ENCODE peak calls at places on chromosomes 1 and 21, in four cellular contexts. T is suprapubic skin, I is A549, S is transverse colon. V is an unnamed sample.

GRCh38 chr21:36097427-36098230 is 27.8 kb downstream of the CBR1 start:
- DNase-seq in S (no peak), I (no peak), T (no peak), V (no peak)

GRCh38 chr1:217315346-217315745 is 315.5 kb downstream of the GPATCH2 start:
- DNase-seq in I (no peak), S (no peak), T (no peak), V (no peak)

GRCh38 chr1:45643978-45644377 is 20.1 kb upstream of the CCDC17 start:
- DNase-seq in T (no peak), S (peak), I (no peak), V (no peak)

GRCh38 chr1:22930235-22930912 is 42.3 kb downstream of the LACTBL1 start:
- DNase-seq in I (peak), S (peak), T (peak), V (no peak)

GRCh38 chr1:54127594-54127993 is 25.2 kb downstream of the CDCP2 start:
- DNase-seq in I (no peak), S (no peak), T (no peak), V (no peak)

GRCh38 chr21:38999148-38999547 is 184.1 kb downstream of the PSMG1 start:
- DNase-seq in I (no peak), T (no peak), S (no peak), V (no peak)

GRCh38 chr1:9942399-9942938 is 722 bp downstream of the LZIC start:
- DNase-seq in S (no peak), I (peak), T (no peak), V (no peak)

GRCh38 chr1:235911876-235912275 is 45.2 kb upstream of the LYST start:
- DNase-seq in T (no peak), S (no peak), I (no peak), V (no peak)

GRCh38 chr1:54851406-54851805 is 35.6 kb downstream of the DHCR24 start:
- DNase-seq in T (peak), S (no peak), I (no peak), V (peak)

GRCh38 chr21:34890258-34890723 is 158.8 kb downstream of the RUNX1 start:
- DNase-seq in S (no peak), I (no peak), T (peak), V (no peak)

GRCh38 chr1:145858238-145858936 is 494 bp downstream of the PIAS3 start:
- DNase-seq in S (peak), I (peak), T (peak), V (peak)

GRCh38 chr1:110337704-110338199 is 1.4 kb upstream of the RBM15 start:
- DNase-seq in I (peak), T (peak), S (peak), V (peak)

GRCh38 chr21:35619184-35619583 is 441.1 kb downstream of the SETD4 start:
- DNase-seq in I (no peak), S (no peak), T (no peak), V (no peak)

GRCh38 chr1:185965870-185966269 is 231.7 kb downstream of the HMCN1 start:
- DNase-seq in S (no peak), T (no peak), I (no peak), V (no peak)

GRCh38 chr1:238779676-238780075 is 606.7 kb upstream of the CHRM3 start:
- DNase-seq in S (no peak), I (no peak), T (no peak), V (no peak)

GRCh38 chr21:44637018-44637850 is at the start of gene KRTAP10-10:
- DNase-seq in T (no peak), I (no peak), S (no peak), V (peak)

GRCh38 chr1:46342084-46342656 is 1.6 kb downstream of the NSUN4 start:
- DNase-seq in I (peak), T (no peak), S (no peak), V (no peak)

GRCh38 chr1:203167913-203168200 is 7.8 kb downstream of the MYBPH start:
- DNase-seq in I (no peak), T (no peak), S (no peak), V (no peak)

GRCh38 chr1:235669277-235669676 is 19.7 kb upstream of the GNG4 start:
- DNase-seq in S (no peak), I (no peak), T (no peak), V (no peak)

GRCh38 chr1:232901255-232901654 is 49.2 kb upstream of the NTPCR start:
- DNase-seq in S (no peak), I (no peak), T (no peak), V (no peak)

GRCh38 chr1:160636076-160636475 is 10.8 kb downstream of the SLAMF1 start:
- DNase-seq in T (no peak), I (no peak), S (no peak), V (no peak)

GRCh38 chr1:43495204-43495603 is 35.5 kb upstream of the PTPRF start:
- DNase-seq in T (no peak), S (no peak), I (no peak), V (peak)

GRCh38 chr21:29194342-29194741 is 63.9 kb downstream of the MAP3K7CL start:
- DNase-seq in S (no peak), I (no peak), T (no peak), V (no peak)

GRCh38 chr1:151756291-151756690 is 7.0 kb downstream of the MRPL9 start:
- DNase-seq in I (no peak), T (no peak), S (no peak), V (no peak)

GRCh38 chr1:155051777-155052398 is 772 bp downstream of the ADAM15 start:
- DNase-seq in T (peak), S (peak), I (peak), V (peak)

GRCh38 chr1:155051342-155051776 is 243 bp downstream of the ADAM15 start:
- DNase-seq in I (no peak), S (no peak), T (no peak), V (no peak)

GRCh38 chr1:155053531-155054105 is 2.5 kb downstream of the ADAM15 start:
- DNase-seq in S (no peak), I (no peak), T (no peak), V (no peak)

GRCh38 chr1:155050560-155051341 is at the start of gene ADAM15:
- DNase-seq in S (peak), T (peak), I (peak), V (peak)

DNA sequence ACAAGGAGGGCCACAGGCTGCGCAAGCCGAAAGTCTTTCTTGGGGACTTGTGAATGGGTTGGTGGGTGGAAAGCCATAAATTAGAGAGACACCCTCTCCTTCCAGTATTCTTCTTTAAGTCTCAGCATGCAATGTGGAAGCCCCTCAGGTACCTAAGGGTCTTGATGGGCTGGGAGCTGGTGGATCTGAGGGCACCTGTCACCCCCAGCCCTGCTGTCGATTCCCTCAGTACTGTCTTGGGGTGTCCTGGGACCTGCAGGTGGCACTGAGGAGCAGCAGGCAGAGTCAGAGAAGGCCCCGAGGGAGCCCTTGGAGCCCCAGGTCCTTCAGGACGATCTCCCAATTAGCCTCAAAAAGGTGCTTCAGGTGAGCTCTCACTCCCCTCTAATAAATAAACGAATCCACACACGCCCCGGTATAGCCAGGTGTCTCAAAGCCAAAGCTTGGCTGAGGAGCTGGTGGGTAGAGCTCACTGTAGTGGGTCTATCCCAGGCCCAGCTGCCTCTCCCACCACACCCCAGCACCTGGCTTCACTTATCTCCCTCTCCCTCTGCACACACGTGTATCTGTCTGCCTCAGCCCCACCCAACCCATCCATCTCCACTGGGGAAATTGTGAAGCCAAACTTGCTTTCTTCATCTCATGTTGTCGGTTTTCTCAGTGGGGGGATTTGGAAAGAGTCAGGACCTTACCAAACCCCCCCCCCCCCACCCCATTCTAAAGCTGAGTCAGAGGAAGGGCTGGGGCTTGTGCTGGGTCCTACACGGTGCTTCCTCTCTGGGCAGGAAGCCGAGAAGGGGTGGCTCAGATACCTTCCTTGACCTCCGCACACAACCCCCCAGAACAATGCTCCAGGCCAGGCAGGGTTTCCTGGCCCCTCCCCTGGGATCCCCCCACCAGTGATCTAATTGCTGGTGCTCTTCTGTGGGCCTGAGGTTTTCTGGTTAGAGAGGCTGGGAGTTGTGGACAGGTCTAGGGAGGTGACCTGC is 1.6 kb downstream of the ADAM15 start:
- DNase-seq in S (peak), I (peak), T (no peak), V (no peak)
- TF ChIP-seq CTCF in S (peak), I (peak), T (no peak), V (no peak)

GRCh38 chr1:192123212-192123611 is 35.0 kb upstream of the RGS18 start:
- DNase-seq in S (no peak), I (no peak), T (no peak), V (no peak)
- TF ChIP-seq POLR2A in S (no peak), I (no peak), T (no peak), V (no peak)

GRCh38 chr1:6460349-6461236 is 5.4 kb downstream of the TNFRSF25 start:
- DNase-seq in T (no peak), I (no peak), S (no peak), V (no peak)

GRCh38 chr1:6462412-6463119 is 3.4 kb downstream of the TNFRSF25 start:
- DNase-seq in T (no peak), S (no peak), I (no peak), V (no peak)

GRCh38 chr1:6461538-6462411 is 4.2 kb downstream of the TNFRSF25 start:
- DNase-seq in I (no peak), S (no peak), T (no peak), V (no peak)

GRCh38 chr1:6459850-6460265 is 6.1 kb downstream of the TNFRSF25 start:
- DNase-seq in I (no peak), S (no peak), T (no peak), V (no peak)

GRCh38 chr1:6461237-6461530 is 4.8 kb downstream of the TNFRSF25 start:
- DNase-seq in I (no peak), T (no peak), S (no peak), V (no peak)
- H3K4me3 ChIP-seq in I (no peak), T (peak), S (no peak), V (no peak)

GRCh38 chr1:16302709-16303627 is 49.3 kb downstream of the FBXO42 start:
- DNase-seq in S (no peak), T (no peak), I (no peak), V (no peak)

DNA sequence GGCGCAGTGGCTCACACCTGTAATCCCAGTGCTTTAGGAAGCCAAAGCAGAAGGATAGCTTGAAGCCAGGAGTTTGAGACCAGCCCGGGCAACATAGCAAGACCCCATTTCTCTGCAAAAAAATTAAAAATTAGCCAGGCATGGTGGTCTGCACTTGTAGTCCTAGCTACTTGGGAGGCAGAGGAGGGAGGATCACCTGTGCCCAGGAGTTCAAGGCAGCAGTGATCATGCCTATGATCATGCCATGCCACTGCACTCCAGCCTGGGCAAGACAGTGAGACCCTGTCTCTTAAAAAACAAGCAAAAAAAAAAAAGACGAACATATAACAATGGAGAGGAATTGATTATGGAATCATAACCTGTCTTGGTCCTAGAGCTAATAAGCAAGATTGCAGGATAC is 45.1 kb downstream of the FBXO42 start:
- DNase-seq in I (no peak), S (no peak), T (no peak), V (no peak)
- TF ChIP-seq CTCF in I (no peak), S (no peak), T (no peak), V (no peak)

GRCh38 chr1:178093958-178094751 is at the start of gene RASAL2:
- DNase-seq in T (peak), I (peak), S (peak), V (peak)
- TF ChIP-seq POLR2A in T (no peak), I (no peak), S (peak), V (no peak)

GRCh38 chr1:65209005-65209885 is 61.2 kb downstream of the AK4 start:
- DNase-seq in I (peak), T (no peak), S (peak), V (peak)

GRCh38 chr1:65208577-65208976 is 60.6 kb downstream of the AK4 start:
- DNase-seq in T (no peak), I (no peak), S (no peak), V (no peak)

DNA sequence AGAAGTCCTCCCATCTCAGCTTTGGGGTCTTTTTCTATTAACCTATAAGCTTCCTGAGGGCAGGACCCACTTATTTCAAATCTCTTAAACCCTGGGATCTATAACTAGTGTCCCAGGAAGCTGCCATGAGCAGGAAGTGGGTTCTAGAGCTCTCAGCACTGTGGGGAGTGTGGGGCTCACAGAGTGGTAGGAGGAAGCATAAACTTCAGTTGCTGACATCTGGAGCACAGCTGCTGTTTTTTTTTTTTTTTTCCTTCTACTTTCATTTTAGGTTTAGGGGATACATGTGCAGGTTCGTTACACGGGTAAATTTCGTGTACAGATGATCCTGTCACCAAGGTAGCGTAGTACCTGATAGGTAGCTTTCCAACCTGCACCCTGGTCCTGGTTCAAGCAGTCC is 59.3 kb downstream of the AK4 start:
- DNase-seq in S (no peak), T (no peak), I (no peak), V (no peak)
- H3K4me3 ChIP-seq in S (no peak), T (no peak), I (no peak), V (no peak)

GRCh38 chr21:26489781-26490180 is 83.3 kb downstream of the CYYR1 start:
- DNase-seq in T (no peak), I (no peak), S (no peak), V (no peak)
- TF ChIP-seq CTCF in T (no peak), I (no peak), S (no peak), V (no peak)

GRCh38 chr1:25020173-25020840 is 90.2 kb upstream of the RUNX3 start:
- DNase-seq in T (no peak), S (no peak), I (no peak), V (no peak)
- TF ChIP-seq POLR2A in T (no peak), S (no peak), I (no peak), V (no peak)

DNA sequence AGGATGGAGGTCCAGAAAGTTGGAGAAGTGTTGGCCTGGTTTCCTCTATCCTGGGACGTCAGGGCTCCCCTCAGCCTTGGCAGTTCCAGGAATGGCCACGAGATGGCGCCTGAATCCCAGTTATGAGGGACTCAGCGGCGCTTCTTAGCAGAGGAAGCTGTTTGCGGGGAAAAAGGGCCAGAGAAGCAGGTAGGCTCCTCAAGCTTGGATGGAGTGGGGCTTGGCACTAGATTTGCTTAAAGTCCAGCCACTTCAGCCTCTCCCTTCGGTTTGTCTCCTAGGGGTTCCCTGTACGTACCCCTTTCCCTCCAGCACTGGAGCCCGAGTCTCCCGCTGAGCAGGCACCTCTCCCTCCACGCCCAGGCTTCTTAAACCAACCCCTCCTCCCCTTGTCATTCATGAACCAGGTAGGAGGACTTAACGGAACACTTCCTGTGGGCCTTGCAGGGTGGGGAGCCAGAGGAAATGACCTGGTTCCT is 32.0 kb upstream of the TENT5B start:
- DNase-seq in S (peak), I (peak), T (peak), V (peak)
- H3K4me3 ChIP-seq in S (no peak), I (no peak), T (peak), V (no peak)

DNA sequence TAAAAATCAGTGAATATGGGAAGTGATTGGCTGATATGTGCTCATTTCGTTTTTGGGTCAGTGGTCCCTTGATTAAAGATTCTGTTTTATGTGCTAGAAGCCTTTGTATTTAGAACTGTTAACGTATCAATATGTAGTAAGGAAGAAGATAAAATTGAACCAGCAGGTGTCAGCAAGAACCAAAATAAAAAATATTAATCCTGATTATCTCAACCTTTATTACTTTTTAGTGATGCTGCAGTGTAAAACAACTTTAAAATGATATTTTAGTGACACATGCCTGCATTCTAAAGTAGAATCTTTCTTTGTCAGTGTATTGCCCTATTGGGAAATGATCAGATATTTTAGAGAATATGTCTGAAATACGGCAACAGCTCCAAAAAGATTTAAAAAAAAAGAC is 49.5 kb downstream of the NEK7 start:
- DNase-seq in S (no peak), I (no peak), T (no peak), V (no peak)
- TF ChIP-seq CTCF in S (no peak), I (no peak), T (no peak), V (no peak)